ENCODE peak calls at places on chromosomes 5 and 9, in five cellular contexts. X is LHCN-M2, H is bronchial epithelial cell, N is NCI-H2227 treated with DMSO at 0.1 percent for 48 hours, L is T-cell. Q is an unnamed sample.
A peak's percentile ranks its signal among the peaks of the same experiment; 100 is the strongest.

GRCh38 chr5:120614512-120614911 is 150.4 kb downstream of the PRR16 start:
- DNase-seq in X (peak; percentile 49), H (peak; percentile 55), N (no peak), L (no peak), Q (no peak)

GRCh38 chr5:96657068-96657467 is 5.1 kb upstream of the CAST start:
- DNase-seq in X (peak; percentile 95), H (peak; percentile 97), N (no peak), L (peak; percentile 42), Q (no peak)

GRCh38 chr5:145689235-145689634 is 145.9 kb downstream of the PRELID2 start:
- DNase-seq in X (no peak), H (no peak), N (no peak), L (no peak), Q (no peak)

GRCh38 chr5:88839238-88839637 is 43.7 kb downstream of the MEF2C start:
- DNase-seq in X (no peak), H (no peak), N (no peak), L (no peak), Q (no peak)

GRCh38 chr5:54869691-54870090 is 115.7 kb downstream of the ESM1 start:
- DNase-seq in X (no peak), H (no peak), N (no peak), L (no peak), Q (no peak)

GRCh38 chr5:65475336-65475735 is 6.4 kb downstream of the ADAMTS6 start:
- DNase-seq in X (no peak), H (no peak), N (no peak), L (no peak), Q (no peak)

GRCh38 chr9:91720746-91721705 is 229.0 kb downstream of the ROR2 start:
- DNase-seq in X (no peak), H (no peak), N (no peak), L (no peak), Q (peak; percentile 15)

GRCh38 chr9:38641985-38642864 is 21.8 kb upstream of the ANKRD18A start:
- DNase-seq in X (peak; percentile 54), H (peak; percentile 44), N (peak; percentile 13), L (no peak), Q (no peak)

GRCh38 chr5:160251406-160252155 is 22.3 kb downstream of the FABP6 start:
- DNase-seq in X (peak; percentile 29), H (no peak), N (no peak), L (no peak), Q (no peak)

GRCh38 chr5:52807037-52807436 is 19.3 kb downstream of the ITGA1 start:
- DNase-seq in X (no peak), H (no peak), N (no peak), L (no peak), Q (no peak)

GRCh38 chr9:135968601-135969000 is 7.4 kb upstream of the UBAC1 start:
- DNase-seq in X (no peak), H (no peak), N (no peak), L (no peak), Q (no peak)

Q was measured in KG1.